ENCODE peak calls at places on chromosomes 6 and 20, in nine cellular contexts. I is nucleus accumbens, H is NCI-H1092, U is NCI-H2171 treated with DMSO at 0.1 percent for 48 hours, K is AG08396, E is non-pigmented ciliary epithelial cell, Z is AG04449, N is H54, L is tibial artery. P is an unnamed sample.

GRCh38 chr6:10146723-10147451 is 268.0 kb downstream of the TFAP2A start:
- DNase-seq in I (no peak), H (no peak), U (peak; percentile 13), K (peak; percentile 17), E (no peak), Z (no peak), N (peak; percentile 31), L (no peak), P (peak; percentile 45)

GRCh38 chr6:112216699-112217551 is 37.4 kb downstream of the LAMA4 start:
- DNase-seq in I (no peak), H (no peak), U (no peak), K (no peak), E (no peak), Z (peak; percentile 63), N (no peak), L (no peak), P (peak; percentile 51)

GRCh38 chr20:19695081-19695480 is 63.0 kb upstream of the RIN2 start:
- DNase-seq in I (no peak), H (no peak), U (no peak), K (no peak), E (no peak), Z (no peak), N (no peak), L (no peak), P (no peak)

GRCh38 chr6:34236423-34237315 is at the start of gene HMGA1:
- DNase-seq in I (peak; percentile 44), H (peak; percentile 82), U (peak; percentile 87), K (peak; percentile 95), E (no peak), Z (no peak), N (peak; percentile 96), L (peak; percentile 91), P (peak; percentile 88)

GRCh38 chr20:44606725-44607441 is 24.5 kb downstream of the PKIG start:
- DNase-seq in I (no peak), H (no peak), U (no peak), K (no peak), E (no peak), Z (no peak), N (no peak), L (peak; percentile 27), P (no peak)

GRCh38 chr6:148747493-148748160 is 797 bp downstream of the UST start:
- DNase-seq in I (no peak), H (no peak), U (peak; percentile 64), K (peak; percentile 45), E (no peak), Z (no peak), N (no peak), L (peak; percentile 78), P (peak; percentile 68)

GRCh38 chr6:34182751-34183531 is 37.1 kb upstream of the GRM4 start:
- DNase-seq in I (no peak), H (no peak), U (no peak), K (no peak), E (no peak), Z (no peak), N (no peak), L (no peak), P (no peak)

GRCh38 chr20:878511-879307 is 37.4 kb downstream of the ANGPT4 start:
- DNase-seq in I (no peak), H (no peak), U (no peak), K (peak; percentile 50), E (no peak), Z (no peak), N (no peak), L (no peak), P (peak; percentile 66)

GRCh38 chr6:135054238-135054574 is 416 bp downstream of the HBS1L start:
- DNase-seq in I (no peak), H (no peak), U (peak; percentile 73), K (no peak), E (no peak), Z (no peak), N (peak; percentile 3), L (no peak), P (no peak)

GRCh38 chr20:23235173-23236027 is 115.2 kb upstream of the NXT1 start:
- DNase-seq in I (no peak), H (peak; percentile 39), U (peak; percentile 45), K (peak; percentile 40), E (no peak), Z (no peak), N (peak; percentile 55), L (peak; percentile 81), P (peak; percentile 58)

GRCh38 chr6:44630125-44631028 is 242.9 kb downstream of the CDC5L start:
- DNase-seq in I (no peak), H (no peak), U (no peak), K (peak; percentile 83), E (no peak), Z (no peak), N (peak; percentile 85), L (no peak), P (peak; percentile 93)

GRCh38 chr6:53199156-53199555 is 50.5 kb upstream of the GCM1 start:
- DNase-seq in I (no peak), H (no peak), U (no peak), K (no peak), E (no peak), Z (no peak), N (no peak), L (no peak), P (no peak)

GRCh38 chr20:37984018-37984785 is 49.1 kb downstream of the TTI1 start:
- DNase-seq in I (no peak), H (peak; percentile 93), U (peak; percentile 68), K (no peak), E (no peak), Z (no peak), N (no peak), L (no peak), P (no peak)

GRCh38 chr6:10030942-10031537 is 383.8 kb downstream of the TFAP2A start:
- DNase-seq in I (no peak), H (no peak), U (no peak), K (no peak), E (no peak), Z (no peak), N (peak; percentile 6), L (no peak), P (peak; percentile 26)

GRCh38 chr6:144468709-144469108 is 183.6 kb downstream of the UTRN start:
- DNase-seq in I (no peak), H (no peak), U (no peak), K (no peak), E (no peak), Z (no peak), N (no peak), L (no peak), P (no peak)

GRCh38 chr6:136210450-136211165 is 39.5 kb downstream of the MTFR2 start:
- DNase-seq in I (no peak), H (no peak), U (no peak), K (no peak), E (no peak), Z (no peak), N (no peak), L (no peak), P (no peak)

GRCh38 chr6:57221936-57222683 is at the start of gene RAB23:
- DNase-seq in I (peak; percentile 58), H (peak; percentile 66), U (peak; percentile 81), K (peak; percentile 95), E (no peak), Z (no peak), N (peak; percentile 81), L (peak; percentile 93), P (peak; percentile 87)

GRCh38 chr20:33431797-33432381 is 11.7 kb downstream of the SNTA1 start:
- DNase-seq in I (no peak), H (no peak), U (no peak), K (no peak), E (no peak), Z (no peak), N (no peak), L (no peak), P (no peak)

GRCh38 chr6:152529364-152529763 is 107.8 kb downstream of the SYNE1 start:
- DNase-seq in I (no peak), H (no peak), U (no peak), K (peak; percentile 7), E (peak; percentile 5), Z (peak; percentile 16), N (no peak), L (no peak), P (no peak)

GRCh38 chr6:10749734-10750133 is 2.1 kb downstream of the TMEM14B start:
- DNase-seq in I (no peak), H (no peak), U (no peak), K (no peak), E (no peak), Z (no peak), N (no peak), L (no peak), P (no peak)

GRCh38 chr20:50172347-50173013 is 18.1 kb upstream of the CEBPB start:
- DNase-seq in I (no peak), H (no peak), U (no peak), K (peak; percentile 89), E (no peak), Z (no peak), N (no peak), L (peak; percentile 95), P (peak; percentile 87)

GRCh38 chr20:59145926-59146800 is 17.5 kb upstream of the ZNF831 start:
- DNase-seq in I (no peak), H (no peak), U (no peak), K (no peak), E (no peak), Z (no peak), N (no peak), L (peak; percentile 27), P (no peak)

GRCh38 chr6:75403563-75403962 is 90.0 kb downstream of the FILIP1 start:
- DNase-seq in I (no peak), H (no peak), U (no peak), K (no peak), E (no peak), Z (no peak), N (no peak), L (no peak), P (no peak)

GRCh38 chr6:158198461-158198860 is 30.3 kb downstream of the GTF2H5 start:
- DNase-seq in I (no peak), H (no peak), U (no peak), K (no peak), E (no peak), Z (no peak), N (no peak), L (no peak), P (no peak)

GRCh38 chr6:117354671-117355070 is 71.1 kb downstream of the ROS1 start:
- DNase-seq in I (no peak), H (no peak), U (no peak), K (no peak), E (no peak), Z (no peak), N (no peak), L (no peak), P (no peak)

GRCh38 chr20:22438926-22439325 is 145.4 kb downstream of the FOXA2 start:
- DNase-seq in I (no peak), H (peak; percentile 10), U (no peak), K (no peak), E (no peak), Z (no peak), N (no peak), L (no peak), P (peak; percentile 39)

GRCh38 chr6:20198764-20199174 is 13.5 kb downstream of the MBOAT1 start:
- DNase-seq in I (no peak), H (no peak), U (no peak), K (no peak), E (no peak), Z (no peak), N (no peak), L (no peak), P (no peak)

GRCh38 chr6:64831680-64832079 is 875.3 kb downstream of the EYS start:
- DNase-seq in I (no peak), H (no peak), U (no peak), K (no peak), E (no peak), Z (no peak), N (no peak), L (no peak), P (no peak)

GRCh38 chr6:136526196-136526930 is 23.9 kb downstream of the MAP7 start:
- DNase-seq in I (peak; percentile 72), H (peak; percentile 26), U (peak; percentile 90), K (peak; percentile 71), E (no peak), Z (no peak), N (no peak), L (peak; percentile 70), P (no peak)

GRCh38 chr6:4647414-4648365 is 128.5 kb upstream of the CDYL start:
- DNase-seq in I (peak; percentile 26), H (peak; percentile 48), U (peak; percentile 16), K (peak; percentile 80), E (no peak), Z (no peak), N (peak; percentile 71), L (peak; percentile 92), P (peak; percentile 86)

P was measured in SJCRH30.